ENCODE peak calls at places on chromosomes 2 and 18, in six cellular contexts. L is MM.1S; K is OCI-LY7; C is CD8-positive, alpha-beta T cell; F is body of pancreas; Z is uterus. A is an unnamed sample. For H3K36me3, the result is how much of the 10 kb centered on the place peaks cover.

GRCh38 chr18:32243358-32243757 is 53.5 kb downstream of the MEP1B start:
- DNase-seq in L (no peak), K (no peak), C (no peak), F (no peak), Z (no peak), A (no peak)

GRCh38 chr2:37472959-37473358 is 128.5 kb downstream of the QPCT start:
- DNase-seq in L (no peak), K (no peak), C (no peak), F (no peak), Z (no peak), A (no peak)

GRCh38 chr2:190569994-190570755 is 35.7 kb upstream of the NEMP2 start:
- DNase-seq in L (no peak), K (no peak), C (no peak), F (no peak), Z (no peak), A (no peak)

GRCh38 chr2:190343500-190344274 is at the start of gene INPP1:
- DNase-seq in L (peak), K (peak), C (peak), F (peak), Z (peak), A (peak)

GRCh38 chr2:215728504-215729065 is 284.8 kb downstream of the MREG start:
- DNase-seq in L (no peak), K (no peak), C (no peak), F (peak), Z (no peak), A (no peak)

GRCh38 chr2:158745067-158745865 is 49.9 kb upstream of the DAPL1 start:
- DNase-seq in L (peak), K (peak), C (no peak), F (peak), Z (peak), A (peak)

GRCh38 chr2:171244466-171244969 is 83.8 kb upstream of the TLK1 start:
- DNase-seq in L (no peak), K (no peak), C (no peak), F (no peak), Z (no peak), A (no peak)

GRCh38 chr2:229920011-229920781 is 1.6 kb downstream of the TRIP12 start:
- DNase-seq in L (no peak), K (peak), C (peak), F (peak), Z (no peak), A (peak)

GRCh38 chr2:180657054-180657453 is 323.4 kb upstream of the UBE2E3 start:
- DNase-seq in L (no peak), K (no peak), C (no peak), F (no peak), Z (no peak), A (no peak)

GRCh38 chr2:156087875-156088274 is 244.6 kb downstream of the NR4A2 start:
- DNase-seq in L (no peak), K (no peak), C (no peak), F (no peak), Z (no peak), A (no peak)

GRCh38 chr18:12679183-12679786 is 21.4 kb upstream of the SPIRE1 start:
- DNase-seq in L (no peak), K (no peak), C (no peak), F (peak), Z (peak), A (peak)

GRCh38 chr2:102620367-102620766 is 1.0 kb downstream of the SLC9A2 start:
- DNase-seq in L (no peak), K (no peak), C (no peak), F (no peak), Z (no peak), A (peak)

GRCh38 chr2:1234731-1235308 is 178.4 kb upstream of the TPO start:
- DNase-seq in L (no peak), K (no peak), C (no peak), F (no peak), Z (no peak), A (no peak)

GRCh38 chr2:144379891-144380311 is 140.0 kb downstream of the ZEB2 start:
- DNase-seq in L (no peak), K (no peak), C (no peak), F (no peak), Z (no peak), A (no peak)

GRCh38 chr2:17747684-17748452 is 5.7 kb downstream of the SMC6 start:
- DNase-seq in L (no peak), K (no peak), C (no peak), F (no peak), Z (no peak), A (no peak)

DNA sequence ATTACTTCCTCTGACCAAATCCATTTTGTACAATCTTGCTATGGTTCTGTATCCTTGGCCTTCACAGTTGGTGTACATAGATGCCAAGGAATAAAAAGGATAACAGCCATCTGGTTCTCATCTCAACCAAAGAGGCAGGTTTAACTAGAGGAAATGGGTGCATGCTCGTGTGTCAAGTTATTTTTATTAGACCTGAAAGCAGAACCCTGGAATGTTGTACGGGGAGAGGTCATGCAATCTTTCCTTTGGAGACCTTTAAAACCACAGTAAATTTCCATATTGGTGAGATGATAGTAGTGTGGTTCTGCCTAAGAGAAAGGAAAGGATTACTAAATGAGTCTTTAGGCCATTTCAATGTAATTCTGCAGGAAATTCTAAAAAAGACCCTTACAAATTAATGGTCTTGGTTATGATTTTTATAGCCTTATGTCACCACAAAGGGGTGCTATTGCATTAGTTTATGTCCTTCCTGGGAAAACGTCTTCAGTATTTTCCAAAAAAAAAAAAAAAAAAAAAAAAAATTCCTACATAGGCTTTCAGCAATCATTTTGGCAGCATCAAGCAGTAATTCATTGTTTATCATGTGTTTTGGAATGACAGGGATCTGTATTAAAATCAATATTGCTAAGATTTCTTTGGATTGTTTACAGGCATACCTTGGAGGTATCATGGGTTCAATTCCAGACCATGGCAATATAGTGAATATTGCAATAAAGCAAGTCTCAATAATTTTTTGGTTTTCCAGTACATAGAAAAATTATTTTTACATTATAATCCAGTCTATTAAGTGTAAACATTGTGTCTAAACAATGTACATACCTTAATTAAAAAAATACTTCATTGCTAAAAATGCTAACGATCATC is 270.8 kb downstream of the NYAP2 start:
- DNase-seq in L (no peak), K (peak), C (no peak), F (no peak), Z (no peak), A (no peak)
- TF ChIP-seq CTCF in L (peak), K (peak), C (no peak), F (peak), Z (peak), A (no peak)

DNA sequence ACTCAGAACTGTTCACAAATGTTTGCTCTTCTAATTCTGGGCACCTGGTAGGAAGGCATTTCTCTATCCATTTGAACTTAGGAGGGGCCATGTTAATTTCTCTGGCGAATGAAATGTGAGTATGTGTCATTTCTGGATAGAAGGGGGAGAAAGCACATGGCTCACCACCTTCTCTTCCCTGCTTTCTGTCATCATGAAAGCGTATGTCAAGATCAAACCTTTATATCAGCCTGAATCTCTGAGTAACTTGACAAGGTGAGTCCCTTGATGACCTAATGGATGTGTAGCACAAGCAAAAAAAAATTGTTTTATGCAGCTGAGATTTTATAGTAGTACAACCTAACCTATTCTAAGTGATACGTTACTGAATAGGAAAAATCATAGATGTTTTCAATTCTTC is 12.1 kb upstream of the LCT start:
- DNase-seq in L (no peak), K (no peak), C (no peak), F (no peak), Z (no peak), A (no peak)
- H3K36me3 ChIP-seq in L (under half), K (half or more), C (under half), F (under half), Z (under half), A (under half)

GRCh38 chr18:28124239-28125029 is 52.5 kb downstream of the CDH2 start:
- DNase-seq in L (no peak), K (no peak), C (no peak), F (no peak), Z (no peak), A (no peak)
- H3K27ac ChIP-seq in L (no peak), K (no peak), C (no peak), F (no peak), Z (no peak), A (no peak)

GRCh38 chr2:104856086-104856972 is 2.4 kb downstream of the POU3F3 start:
- DNase-seq in L (no peak), K (no peak), C (no peak), F (no peak), Z (no peak), A (no peak)
- TF ChIP-seq CTCF in L (no peak), K (no peak), C (no peak), F (no peak), Z (no peak), A (no peak)

GRCh38 chr2:138565251-138565598 is 63.7 kb downstream of the SPOPL start:
- DNase-seq in L (no peak), K (no peak), C (no peak), F (no peak), Z (no peak), A (no peak)
- H3K36me3 ChIP-seq in L (under half), K (half or more), C (under half), F (under half), Z (under half), A (under half)

DNA sequence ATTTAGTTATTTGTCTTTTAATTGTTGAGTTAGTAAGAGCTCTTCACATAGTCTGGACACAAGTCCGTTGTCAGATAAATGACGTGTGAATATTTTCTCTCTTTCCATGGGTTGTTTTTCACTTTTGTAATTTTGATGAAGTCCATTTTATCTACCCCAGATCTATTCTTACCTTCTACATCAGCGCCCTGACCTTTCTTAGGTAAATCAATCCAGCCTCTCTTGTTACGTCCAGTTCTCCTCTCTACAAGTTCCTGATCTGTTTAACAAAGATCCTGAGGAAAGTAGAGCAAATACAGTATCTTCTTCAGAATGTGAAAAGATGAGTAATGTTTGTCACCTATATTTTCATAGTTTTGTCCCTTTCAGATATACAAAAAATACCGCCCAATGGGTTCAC is 66.9 kb downstream of the MOGAT1 start:
- DNase-seq in L (no peak), K (no peak), C (no peak), F (no peak), Z (no peak), A (no peak)
- H3K27ac ChIP-seq in L (no peak), K (no peak), C (no peak), F (no peak), Z (no peak), A (no peak)

GRCh38 chr2:129748653-129749052 is 230.8 kb upstream of the RAB6C start:
- DNase-seq in L (peak), K (peak), C (no peak), F (peak), Z (no peak), A (no peak)
- TF ChIP-seq CTCF in L (peak), K (peak), C (no peak), F (peak), Z (no peak), A (no peak)

DNA sequence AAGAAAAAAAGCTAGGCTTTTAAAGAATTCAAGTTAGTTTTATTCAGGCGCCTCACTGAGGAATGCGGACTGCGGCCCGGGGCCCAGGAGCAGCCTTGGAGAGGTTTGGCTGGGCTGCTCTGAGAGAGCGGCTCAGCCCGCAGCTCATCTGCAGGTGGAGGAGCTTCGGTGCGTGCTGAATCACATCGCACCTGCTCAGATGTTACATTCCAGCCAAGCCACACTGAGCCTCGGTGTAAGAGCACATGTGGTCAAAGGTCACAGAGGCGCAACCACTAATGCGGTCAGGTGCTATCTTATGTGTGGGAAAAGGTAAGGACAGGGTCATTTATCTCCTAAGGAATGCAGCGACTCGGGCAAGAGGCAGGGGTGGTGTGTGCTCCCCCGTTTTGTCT is 17.1 kb upstream of the CNDP1 start:
- DNase-seq in L (no peak), K (no peak), C (no peak), F (no peak), Z (no peak), A (no peak)
- H3K36me3 ChIP-seq in L (under half), K (under half), C (half or more), F (under half), Z (under half), A (under half)

A was measured in colonic mucosa.